ENCODE peak calls at places on chromosome 14, in eight cellular contexts. F, G, X, T, H, W, Z and U are unnamed samples.
A peak's percentile ranks its signal among the peaks of the same experiment; 100 is the strongest.

GRCh38 chr14:102776761-102777710 is at the start of gene TRAF3:
- DNase-seq in F (peak; percentile 77), G (peak; percentile 60), X (peak; percentile 70), T (peak; percentile 58), H (peak; percentile 89), W (peak; percentile 72), Z (peak; percentile 98), U (no peak)

GRCh38 chr14:53306926-53307325 is 153.8 kb upstream of the DDHD1 start:
- DNase-seq in F (peak; percentile 40), G (no peak), X (peak; percentile 17), T (no peak), H (no peak), W (no peak), Z (no peak), U (no peak)

GRCh38 chr14:93464271-93464670 is 33.5 kb downstream of the UNC79 start:
- DNase-seq in F (no peak), G (no peak), X (no peak), T (no peak), H (no peak), W (no peak), Z (no peak), U (peak; percentile 67)

GRCh38 chr14:59311723-59312122 is 123.3 kb downstream of the DAAM1 start:
- DNase-seq in F (no peak), G (no peak), X (no peak), T (no peak), H (no peak), W (no peak), Z (no peak), U (no peak)

GRCh38 chr14:68539311-68539737 is 253.5 kb downstream of the ZFP36L1 start:
- DNase-seq in F (no peak), G (no peak), X (no peak), T (no peak), H (no peak), W (no peak), Z (no peak), U (no peak)

GRCh38 chr14:97477353-97477752 is 680.2 kb downstream of the VRK1 start:
- DNase-seq in F (no peak), G (no peak), X (no peak), T (no peak), H (no peak), W (no peak), Z (no peak), U (no peak)

GRCh38 chr14:57492859-57493258 is 798 bp downstream of the CCDC198 start:
- DNase-seq in F (peak; percentile 76), G (no peak), X (peak; percentile 84), T (no peak), H (no peak), W (no peak), Z (no peak), U (no peak)

GRCh38 chr14:61109288-61109687 is 128.2 kb downstream of the SLC38A6 start:
- DNase-seq in F (peak; percentile 41), G (no peak), X (no peak), T (no peak), H (no peak), W (no peak), Z (no peak), U (no peak)

GRCh38 chr14:50714452-50715073 is 46.5 kb upstream of the SAV1 start:
- DNase-seq in F (peak; percentile 52), G (peak; percentile 17), X (peak; percentile 71), T (peak; percentile 8), H (no peak), W (no peak), Z (peak; percentile 62), U (no peak)

GRCh38 chr14:53020193-53020932 is 69.5 kb upstream of the FERMT2 start:
- DNase-seq in F (no peak), G (no peak), X (no peak), T (no peak), H (no peak), W (no peak), Z (no peak), U (no peak)

GRCh38 chr14:90451443-90451842 is 54.6 kb downstream of the CALM1 start:
- DNase-seq in F (no peak), G (no peak), X (no peak), T (no peak), H (no peak), W (no peak), Z (no peak), U (no peak)

GRCh38 chr14:98137626-98138025 is 1134.4 kb downstream of the BCL11B start:
- DNase-seq in F (no peak), G (no peak), X (no peak), T (no peak), H (no peak), W (no peak), Z (no peak), U (no peak)

GRCh38 chr14:94345344-94346072 is 22.4 kb upstream of the SERPINA6 start:
- DNase-seq in F (peak; percentile 98), G (no peak), X (peak; percentile 96), T (no peak), H (no peak), W (no peak), Z (peak; percentile 38), U (no peak)

GRCh38 chr14:98725196-98725595 is 546.8 kb downstream of the BCL11B start:
- DNase-seq in F (no peak), G (no peak), X (no peak), T (no peak), H (no peak), W (no peak), Z (no peak), U (no peak)

GRCh38 chr14:102778616-102779351 is 1.5 kb downstream of the TRAF3 start:
- DNase-seq in F (peak; percentile 49), G (no peak), X (no peak), T (no peak), H (no peak), W (no peak), Z (no peak), U (no peak)

GRCh38 chr14:95142208-95142607 is 15.1 kb downstream of the DICER1 start:
- DNase-seq in F (no peak), G (no peak), X (no peak), T (no peak), H (no peak), W (no peak), Z (no peak), U (no peak)

GRCh38 chr14:39873793-39874192 is 441.6 kb upstream of the FBXO33 start:
- DNase-seq in F (no peak), G (no peak), X (no peak), T (no peak), H (no peak), W (no peak), Z (no peak), U (no peak)